ENCODE peak calls at places on chromosomes 4 and X, in four cellular contexts. One of them, this sample, is unnamed.

GRCh38 chr4:80071643-80072606 is 1.1 kb downstream of the ANTXR2 start:
- DNase-seq in upper lobe of right lung: peak
- DNase-seq in CD4-positive, alpha-beta T cell: peak
- DNase-seq in DND-41: peak
- DNase-seq in this sample: peak

GRCh38 chr4:169774466-169775445 is 17.0 kb upstream of the HPF1 start:
- DNase-seq in DND-41: no peak
- DNase-seq in CD4-positive, alpha-beta T cell: peak
- DNase-seq in upper lobe of right lung: no peak
- DNase-seq in this sample: no peak

GRCh38 chr4:38523524-38524448 is 140.2 kb upstream of the KLF3 start:
- DNase-seq in DND-41: no peak
- DNase-seq in upper lobe of right lung: no peak
- DNase-seq in CD4-positive, alpha-beta T cell: no peak
- DNase-seq in this sample: no peak

GRCh38 chrX:100381613-100382012 is 28.5 kb downstream of the PCDH19 start:
- DNase-seq in upper lobe of right lung: no peak
- DNase-seq in DND-41: no peak
- DNase-seq in CD4-positive, alpha-beta T cell: no peak
- DNase-seq in this sample: no peak

GRCh38 chrX:16310326-16310725 is 143.0 kb downstream of the MAGEB17 start:
- DNase-seq in upper lobe of right lung: no peak
- DNase-seq in DND-41: no peak
- DNase-seq in CD4-positive, alpha-beta T cell: no peak
- DNase-seq in this sample: no peak

GRCh38 chr4:151530783-151531182 is 121.8 kb downstream of the FHIP1A start:
- DNase-seq in CD4-positive, alpha-beta T cell: no peak
- DNase-seq in DND-41: no peak
- DNase-seq in upper lobe of right lung: no peak
- DNase-seq in this sample: no peak

GRCh38 chr4:79217043-79217442 is 108.8 kb downstream of the NAA11 start:
- DNase-seq in upper lobe of right lung: no peak
- DNase-seq in DND-41: no peak
- DNase-seq in CD4-positive, alpha-beta T cell: no peak
- DNase-seq in this sample: no peak

GRCh38 chr4:125958519-125958918 is 643.8 kb downstream of the FAT4 start:
- DNase-seq in upper lobe of right lung: no peak
- DNase-seq in CD4-positive, alpha-beta T cell: no peak
- DNase-seq in DND-41: no peak
- DNase-seq in this sample: no peak

GRCh38 chrX:51459125-51459524 is 37.3 kb downstream of the NUDT11 start:
- DNase-seq in upper lobe of right lung: no peak
- DNase-seq in CD4-positive, alpha-beta T cell: no peak
- DNase-seq in DND-41: peak
- DNase-seq in this sample: peak

GRCh38 chr4:187172340-187172761 is 448.7 kb upstream of the FAT1 start:
- DNase-seq in DND-41: no peak
- DNase-seq in upper lobe of right lung: no peak
- DNase-seq in CD4-positive, alpha-beta T cell: no peak
- DNase-seq in this sample: peak

GRCh38 chr4:122617597-122618593 is 3.0 kb downstream of the IL21 start:
- DNase-seq in upper lobe of right lung: no peak
- DNase-seq in CD4-positive, alpha-beta T cell: no peak
- DNase-seq in DND-41: no peak
- DNase-seq in this sample: no peak

GRCh38 chrX:136159615-136160025 is 12.3 kb downstream of the FHL1 start:
- DNase-seq in DND-41: no peak
- DNase-seq in upper lobe of right lung: no peak
- DNase-seq in CD4-positive, alpha-beta T cell: no peak
- DNase-seq in this sample: no peak

GRCh38 chr4:140038031-140038533 is 115.9 kb downstream of the MAML3 start:
- DNase-seq in CD4-positive, alpha-beta T cell: no peak
- DNase-seq in upper lobe of right lung: no peak
- DNase-seq in DND-41: peak
- DNase-seq in this sample: no peak

GRCh38 chr4:179624768-179625181 is 2182.5 kb upstream of the AGA start:
- DNase-seq in DND-41: peak
- DNase-seq in CD4-positive, alpha-beta T cell: no peak
- DNase-seq in upper lobe of right lung: no peak
- DNase-seq in this sample: no peak

GRCh38 chr4:94814237-94814636 is 56.5 kb downstream of the BMPR1B start:
- DNase-seq in CD4-positive, alpha-beta T cell: no peak
- DNase-seq in upper lobe of right lung: no peak
- DNase-seq in DND-41: no peak
- DNase-seq in this sample: no peak

GRCh38 chr4:26176621-26177121 is 144.1 kb upstream of the RBPJ start:
- DNase-seq in DND-41: no peak
- DNase-seq in upper lobe of right lung: no peak
- DNase-seq in CD4-positive, alpha-beta T cell: no peak
- DNase-seq in this sample: no peak

GRCh38 chr4:138555584-138555983 is 313.4 kb upstream of the SLC7A11 start:
- DNase-seq in DND-41: no peak
- DNase-seq in upper lobe of right lung: no peak
- DNase-seq in CD4-positive, alpha-beta T cell: no peak
- DNase-seq in this sample: no peak

GRCh38 chr4:114734581-114734980 is 136.0 kb downstream of the UGT8 start:
- DNase-seq in upper lobe of right lung: no peak
- DNase-seq in DND-41: no peak
- DNase-seq in CD4-positive, alpha-beta T cell: no peak
- DNase-seq in this sample: no peak

GRCh38 chr4:7183161-7183560 is 9.2 kb upstream of the SORCS2 start:
- DNase-seq in DND-41: no peak
- DNase-seq in CD4-positive, alpha-beta T cell: no peak
- DNase-seq in upper lobe of right lung: no peak
- DNase-seq in this sample: no peak

GRCh38 chr4:84965558-84966381 is 720 bp downstream of the WDFY3 start:
- DNase-seq in DND-41: no peak
- DNase-seq in upper lobe of right lung: peak
- DNase-seq in CD4-positive, alpha-beta T cell: no peak
- DNase-seq in this sample: peak

GRCh38 chr4:7775396-7775795 is 164.3 kb downstream of the AFAP1 start:
- DNase-seq in upper lobe of right lung: no peak
- DNase-seq in DND-41: no peak
- DNase-seq in CD4-positive, alpha-beta T cell: no peak
- DNase-seq in this sample: no peak

GRCh38 chr4:150308824-150309472 is 230.7 kb downstream of the DCLK2 start:
- DNase-seq in upper lobe of right lung: no peak
- DNase-seq in DND-41: no peak
- DNase-seq in CD4-positive, alpha-beta T cell: no peak
- DNase-seq in this sample: no peak

GRCh38 chr4:134470544-134470943 is 269.0 kb upstream of the PABPC4L start:
- DNase-seq in DND-41: no peak
- DNase-seq in upper lobe of right lung: no peak
- DNase-seq in CD4-positive, alpha-beta T cell: no peak
- DNase-seq in this sample: peak
- TF ChIP-seq CTCF in DND-41: peak
- TF ChIP-seq CTCF in upper lobe of right lung: peak
- TF ChIP-seq CTCF in CD4-positive, alpha-beta T cell: no peak
- TF ChIP-seq CTCF in this sample: peak

GRCh38 chr4:2045518-2045951 is 13.6 kb upstream of the NAT8L start:
- DNase-seq in CD4-positive, alpha-beta T cell: no peak
- DNase-seq in DND-41: no peak
- DNase-seq in upper lobe of right lung: peak
- DNase-seq in this sample: no peak
- H3K27ac ChIP-seq in CD4-positive, alpha-beta T cell: no peak
- H3K27ac ChIP-seq in DND-41: no peak
- H3K27ac ChIP-seq in upper lobe of right lung: no peak
- H3K27ac ChIP-seq in this sample: no peak

GRCh38 chr4:47696823-47697222 is 141.0 kb downstream of the CORIN start:
- DNase-seq in DND-41: no peak
- DNase-seq in CD4-positive, alpha-beta T cell: no peak
- DNase-seq in upper lobe of right lung: no peak
- DNase-seq in this sample: no peak
- TF ChIP-seq CTCF in DND-41: no peak
- TF ChIP-seq CTCF in CD4-positive, alpha-beta T cell: no peak
- TF ChIP-seq CTCF in upper lobe of right lung: no peak
- TF ChIP-seq CTCF in this sample: no peak

DNA sequence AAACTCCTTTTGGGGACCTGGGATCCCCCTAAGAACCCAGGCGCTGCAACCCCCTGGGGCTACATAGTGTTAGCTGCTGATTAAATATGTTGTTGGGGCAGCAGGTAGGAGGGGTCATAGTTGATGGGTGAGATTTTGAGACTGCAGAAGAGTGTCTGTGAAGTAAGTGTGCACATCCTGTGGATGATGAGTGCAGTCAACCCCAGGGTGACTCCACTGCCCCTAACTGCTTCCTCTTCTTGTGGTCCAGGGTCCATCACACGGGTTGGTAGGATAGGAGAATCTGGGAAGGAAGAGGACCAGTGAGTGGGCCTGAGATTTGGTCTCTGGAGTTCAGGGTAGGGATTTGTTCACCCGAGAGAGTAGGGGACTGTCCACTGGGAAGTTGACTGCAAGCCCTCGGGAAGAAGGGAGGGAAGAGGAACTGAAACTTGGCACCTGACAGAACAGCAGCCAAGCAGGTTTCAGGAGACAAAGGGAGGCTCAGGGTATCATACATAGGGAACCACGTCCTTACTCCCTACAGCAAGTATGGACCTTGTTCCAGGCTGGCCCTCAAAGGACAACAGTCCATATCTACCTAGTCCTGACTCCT is 8.5 kb downstream of the DLG3 start:
- DNase-seq in CD4-positive, alpha-beta T cell: no peak
- DNase-seq in DND-41: no peak
- DNase-seq in upper lobe of right lung: no peak
- DNase-seq in this sample: no peak
- H3K27ac ChIP-seq in CD4-positive, alpha-beta T cell: no peak
- H3K27ac ChIP-seq in DND-41: no peak
- H3K27ac ChIP-seq in upper lobe of right lung: no peak
- H3K27ac ChIP-seq in this sample: peak

DNA sequence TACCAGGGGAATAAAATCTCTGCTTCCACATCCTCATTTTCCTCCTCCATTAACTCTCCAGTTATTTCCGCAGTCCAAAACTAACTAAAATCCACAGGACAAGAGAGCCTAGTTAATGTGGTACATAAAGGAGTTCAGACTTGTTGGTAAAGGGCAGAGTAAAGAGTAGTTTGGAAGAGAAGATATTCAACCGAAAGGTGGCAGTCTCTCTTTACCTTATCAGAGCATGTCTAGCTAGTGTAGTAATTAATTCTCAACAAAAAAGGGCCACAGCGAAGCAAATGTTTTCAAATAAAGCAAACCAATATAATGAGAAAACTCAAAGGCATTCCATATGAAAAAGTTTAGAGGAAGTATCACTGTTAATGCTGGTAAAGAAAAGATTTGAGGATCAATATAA is 286.5 kb downstream of the GLUD2 start:
- DNase-seq in DND-41: no peak
- DNase-seq in CD4-positive, alpha-beta T cell: no peak
- DNase-seq in upper lobe of right lung: no peak
- DNase-seq in this sample: no peak
- TF ChIP-seq CTCF in DND-41: no peak
- TF ChIP-seq CTCF in CD4-positive, alpha-beta T cell: no peak
- TF ChIP-seq CTCF in upper lobe of right lung: no peak
- TF ChIP-seq CTCF in this sample: no peak